ENCODE peak calls at places on chromosomes 1 and 21, in nine cellular contexts. D is left lung, L is chondrocyte, S is upper lobe of left lung, M is IMR-90, C is endothelial cell, R is neural progenitor cell, Z is mucosa of descending colon, V is HL-60. E is an unnamed sample.

GRCh38 chr21:39559511-39559910 is 53.2 kb upstream of the B3GALT5 start:
- DNase-seq in D (no peak), L (no peak), S (no peak), M (no peak), C (no peak), R (no peak), Z (no peak), V (no peak), E (no peak)

GRCh38 chr1:218344814-218345672 is at the start of gene TGFB2:
- DNase-seq in D (no peak), L (no peak), S (peak; percentile 56), M (peak; percentile 85), C (peak; percentile 17), R (peak; percentile 29), Z (no peak), V (no peak), E (no peak)

GRCh38 chr1:44784094-44785026 is 3.6 kb downstream of the BEST4 start:
- DNase-seq in D (peak; percentile 81), L (peak; percentile 88), S (peak; percentile 24), M (no peak), C (no peak), R (peak; percentile 78), Z (no peak), V (no peak), E (no peak)

GRCh38 chr1:222310830-222311229 is 237.1 kb downstream of the HHIPL2 start:
- DNase-seq in D (no peak), L (no peak), S (no peak), M (no peak), C (no peak), R (no peak), Z (no peak), V (no peak), E (no peak)

GRCh38 chr1:41662656-41663437 is 178.4 kb upstream of the EDN2 start:
- DNase-seq in D (peak; percentile 87), L (peak; percentile 66), S (peak; percentile 75), M (peak; percentile 84), C (peak; percentile 44), R (peak; percentile 72), Z (peak; percentile 54), V (no peak), E (peak; percentile 73)

GRCh38 chr1:111747282-111747734 is 8.1 kb upstream of the INKA2 start:
- DNase-seq in D (no peak), L (no peak), S (peak; percentile 85), M (peak; percentile 77), C (peak; percentile 71), R (peak; percentile 70), Z (no peak), V (peak; percentile 64), E (no peak)

GRCh38 chr1:29756901-29757729 is 520.8 kb downstream of the PTPRU start:
- DNase-seq in D (no peak), L (no peak), S (no peak), M (no peak), C (no peak), R (no peak), Z (no peak), V (no peak), E (peak; percentile 39)

GRCh38 chr1:9717193-9718005 is 65.9 kb downstream of the PIK3CD start:
- DNase-seq in D (peak; percentile 91), L (no peak), S (peak; percentile 85), M (no peak), C (no peak), R (no peak), Z (peak; percentile 73), V (peak; percentile 81), E (no peak)

GRCh38 chr21:34603002-34603709 is 11.8 kb downstream of the RCAN1 start:
- DNase-seq in D (peak; percentile 96), L (peak; percentile 93), S (peak; percentile 92), M (peak; percentile 70), C (peak; percentile 83), R (peak; percentile 86), Z (peak; percentile 90), V (no peak), E (peak; percentile 88)

GRCh38 chr1:58047265-58047858 is 499.2 kb downstream of the OMA1 start:
- DNase-seq in D (peak; percentile 66), L (no peak), S (peak; percentile 27), M (no peak), C (peak; percentile 42), R (peak; percentile 47), Z (peak; percentile 27), V (peak; percentile 5), E (no peak)

GRCh38 chr1:165073402-165074007 is 283.0 kb downstream of the LMX1A start:
- DNase-seq in D (no peak), L (no peak), S (no peak), M (peak; percentile 56), C (peak; percentile 22), R (peak; percentile 75), Z (no peak), V (no peak), E (no peak)

GRCh38 chr21:21003701-21004100 is 5.5 kb downstream of the NCAM2 start:
- DNase-seq in D (no peak), L (no peak), S (no peak), M (peak; percentile 37), C (peak; percentile 32), R (peak; percentile 56), Z (no peak), V (peak; percentile 49), E (no peak)

GRCh38 chr1:152967201-152967600 is 3.2 kb upstream of the SPRR4 start:
- DNase-seq in D (no peak), L (no peak), S (no peak), M (no peak), C (no peak), R (no peak), Z (no peak), V (no peak), E (peak; percentile 34)

GRCh38 chr1:115337633-115338456 is at the start of gene NGF:
- DNase-seq in D (peak; percentile 83), L (peak; percentile 92), S (no peak), M (peak; percentile 78), C (peak; percentile 40), R (peak; percentile 86), Z (no peak), V (no peak), E (no peak)

GRCh38 chr1:223720987-223721591 is 8.8 kb downstream of the CAPN2 start:
- DNase-seq in D (no peak), L (peak; percentile 49), S (peak; percentile 80), M (peak; percentile 95), C (no peak), R (no peak), Z (peak; percentile 58), V (no peak), E (no peak)

GRCh38 chr21:29403922-29404538 is 105.3 kb downstream of the BACH1 start:
- DNase-seq in D (peak; percentile 77), L (no peak), S (peak; percentile 59), M (no peak), C (no peak), R (no peak), Z (no peak), V (peak; percentile 77), E (no peak)

GRCh38 chr1:228004331-228004871 is 2.4 kb upstream of the WNT3A start:
- DNase-seq in D (no peak), L (no peak), S (peak; percentile 41), M (no peak), C (no peak), R (peak; percentile 66), Z (no peak), V (no peak), E (no peak)
- TF ChIP-seq CTCF in D (peak; percentile 24), L (peak; percentile 72), S (peak; percentile 63), M (peak; percentile 25), C (peak; percentile 28), R (peak; percentile 72), Z (no peak), V (peak; percentile 14), E (peak; percentile 60)

DNA sequence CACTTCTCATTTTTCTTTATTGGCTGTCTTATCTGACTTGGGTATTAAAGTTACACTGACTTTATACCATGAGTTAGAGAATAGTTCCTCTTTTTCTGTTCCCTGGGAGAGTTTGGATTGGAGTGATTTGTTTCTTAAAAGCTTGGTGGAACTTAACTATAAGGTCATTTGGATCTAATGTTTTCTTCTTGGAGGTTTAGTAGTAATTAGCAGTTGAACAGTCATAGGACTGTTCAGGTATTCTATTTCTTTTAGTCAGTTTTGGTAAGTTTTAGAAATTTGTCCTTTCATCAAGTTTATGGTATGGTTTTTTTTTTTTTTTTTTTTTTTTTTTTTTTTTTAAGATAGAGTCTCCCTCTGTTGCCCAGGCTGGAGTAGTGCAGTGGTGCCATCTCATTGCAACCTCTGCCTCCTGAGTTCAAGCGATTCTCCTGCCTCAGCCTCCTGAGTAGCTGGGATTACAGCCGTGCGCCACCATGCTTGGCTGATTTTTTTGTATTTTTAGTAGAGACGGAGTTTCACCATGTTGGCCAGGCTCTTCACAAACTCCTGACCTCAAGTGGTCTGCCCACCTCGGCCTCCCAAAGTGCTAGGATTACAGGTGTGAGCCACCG is 6.3 kb downstream of the TTC3 start:
- DNase-seq in D (no peak), L (no peak), S (no peak), M (no peak), C (no peak), R (no peak), Z (no peak), V (no peak), E (no peak)
- TF ChIP-seq CTCF in D (no peak), L (peak; percentile 35), S (no peak), M (no peak), C (peak; percentile 67), R (peak; percentile 26), Z (no peak), V (no peak), E (peak; percentile 37)

GRCh38 chr1:184465489-184466146 is 78.8 kb downstream of the C1orf21 start:
- DNase-seq in D (peak; percentile 34), L (no peak), S (no peak), M (no peak), C (no peak), R (peak; percentile 27), Z (no peak), V (no peak), E (no peak)
- TF ChIP-seq CTCF in D (no peak), L (peak; percentile 21), S (no peak), M (no peak), C (no peak), R (peak; percentile 38), Z (no peak), V (no peak), E (no peak)

GRCh38 chr1:53328490-53329182 is 766 bp upstream of the LRP8 start:
- DNase-seq in D (peak; percentile 61), L (peak; percentile 35), S (no peak), M (no peak), C (no peak), R (peak; percentile 72), Z (no peak), V (no peak), E (no peak)
- TF ChIP-seq CTCF in D (no peak), L (peak; percentile 47), S (no peak), M (no peak), C (peak; percentile 21), R (peak; percentile 58), Z (no peak), V (no peak), E (peak; percentile 67)

DNA sequence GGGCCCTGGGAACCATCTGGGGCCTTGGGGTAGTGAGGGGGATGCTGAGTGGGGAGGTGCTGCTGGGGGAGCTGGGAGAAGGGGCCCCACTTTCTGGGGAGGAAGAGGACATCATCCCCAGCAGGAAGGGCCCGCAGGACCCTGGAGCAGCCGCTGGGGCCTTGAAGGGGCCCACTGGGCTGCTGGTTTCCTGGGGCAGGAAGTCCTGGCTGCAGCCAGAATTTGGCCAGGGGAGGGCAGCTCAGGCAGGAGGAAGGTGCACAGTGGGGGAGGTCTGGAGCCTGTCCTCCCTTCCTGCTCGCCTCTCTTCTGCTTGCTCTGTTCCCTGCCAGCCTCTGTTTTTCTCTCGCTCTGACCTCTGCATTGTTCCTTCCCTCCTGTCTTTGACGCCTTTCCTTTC is 23.8 kb downstream of the ACOT11 start:
- DNase-seq in D (no peak), L (no peak), S (no peak), M (no peak), C (peak; percentile 66), R (peak; percentile 55), Z (no peak), V (peak; percentile 69), E (no peak)
- TF ChIP-seq CTCF in D (no peak), L (no peak), S (no peak), M (no peak), C (no peak), R (no peak), Z (no peak), V (no peak), E (no peak)

E was measured in type B pancreatic cell.